ENCODE peak calls at places on chromosomes 3 and 15, in five cellular contexts. P is activated effector memory CD4-positive, alpha-beta T cell treated with anti-CD3 and anti-CD28 coated beads, Interleukin-2, amount 50 U/mL, for 16 hours; N is neural crest cell; H is EL; D is body of pancreas. Y is an unnamed sample.

GRCh38 chr3:194906229-194906629 is 220.5 kb downstream of the FAM43A start:
- DNase-seq in P (no peak), N (no peak), H (peak; percentile 32), D (no peak), Y (no peak)

GRCh38 chr3:177835008-177835407 is 637.7 kb upstream of the TBL1XR1 start:
- DNase-seq in D (no peak), N (no peak), H (peak; percentile 98), P (no peak), Y (no peak)

GRCh38 chr3:28376424-28376823 is 27.8 kb upstream of the AZI2 start:
- DNase-seq in D (no peak), N (no peak), H (no peak), P (no peak), Y (no peak)

GRCh38 chr3:9930804-9931418 is 2.7 kb upstream of the CRELD1 start:
- DNase-seq in D (no peak), P (no peak), N (no peak), H (no peak), Y (no peak)

GRCh38 chr3:129615751-129616281 is 9.3 kb upstream of the PLXND1 start:
- DNase-seq in P (no peak), D (no peak), N (no peak), H (no peak), Y (no peak)

GRCh38 chr3:138940446-138940845 is 6.5 kb downstream of the FOXL2 start:
- DNase-seq in P (no peak), H (no peak), D (no peak), N (no peak), Y (no peak)

GRCh38 chr15:64282701-64283100 is 73.3 kb downstream of the CSNK1G1 start:
- DNase-seq in P (no peak), N (no peak), H (no peak), D (no peak), Y (no peak)

GRCh38 chr15:77654975-77655374 is 22.3 kb upstream of the LINGO1 start:
- DNase-seq in N (peak; percentile 33), P (no peak), H (peak; percentile 8), D (peak; percentile 18), Y (no peak)

GRCh38 chr3:47984089-47984759 is 32.0 kb downstream of the MAP4 start:
- DNase-seq in P (no peak), N (no peak), D (no peak), H (peak; percentile 92), Y (no peak)